ENCODE peak calls at places on chromosomes 7 and 10, in four cellular contexts. G is EH, B is HCT116, J is foreskin fibroblast. A is an unnamed sample.

GRCh38 chr7:103805376-103805775 is 184.1 kb downstream of the RELN start:
- DNase-seq in B (no peak), J (no peak), G (peak), A (no peak)

GRCh38 chr7:84746347-84746746 is 440.5 kb downstream of the SEMA3D start:
- DNase-seq in J (peak), B (no peak), G (peak), A (no peak)

GRCh38 chr10:129531195-129531968 is 64.3 kb downstream of the MGMT start:
- DNase-seq in B (peak), G (peak), J (peak), A (no peak)

GRCh38 chr10:4194231-4194630 is 409.2 kb upstream of the KLF6 start:
- DNase-seq in J (no peak), B (no peak), G (peak), A (no peak)

GRCh38 chr7:96303686-96304443 is 18.0 kb downstream of the SLC25A13 start:
- DNase-seq in B (no peak), J (peak), G (peak), A (no peak)

GRCh38 chr7:156473476-156474240 is 166.9 kb upstream of the RNF32 start:
- DNase-seq in G (no peak), J (no peak), B (peak), A (peak)

GRCh38 chr7:105098863-105099515 is 85.0 kb downstream of the KMT2E start:
- DNase-seq in J (no peak), G (no peak), B (no peak), A (no peak)

GRCh38 chr7:1639578-1640175 is 30.4 kb upstream of the ELFN1 start:
- DNase-seq in G (no peak), J (no peak), B (no peak), A (no peak)

GRCh38 chr10:46301721-46302479 is 15.1 kb downstream of the ANTXRL start:
- DNase-seq in J (no peak), G (no peak), B (no peak), A (no peak)